ENCODE peak calls at places on chromosomes 2 and 18, in ten cellular contexts. U is endothelial cell; J is tibial artery; B is heart right ventricle; X is heart left ventricle; Z is hepatocyte; D is CD8-positive, alpha-beta T cell; I is fibroblast of pulmonary artery; N is left lung; V is Calu3. S is an unnamed sample.

GRCh38 chr2:174062934-174063333 is 97.8 kb upstream of the SP3 start:
- DNase-seq in U (no peak), J (no peak), B (no peak), X (no peak), Z (no peak), D (no peak), I (no peak), N (no peak), V (no peak), S (no peak)

GRCh38 chr18:11947214-11948119 is 33.8 kb upstream of the IMPA2 start:
- DNase-seq in U (peak; percentile 55), J (peak; percentile 97), B (peak; percentile 94), X (peak; percentile 94), Z (peak; percentile 95), D (peak; percentile 53), I (peak; percentile 99), N (peak; percentile 98), V (peak; percentile 84), S (peak; percentile 98)

GRCh38 chr2:215454519-215454918 is 18.7 kb upstream of the FN1 start:
- DNase-seq in U (no peak), J (no peak), B (no peak), X (no peak), Z (peak; percentile 47), D (no peak), I (peak; percentile 74), N (no peak), V (peak; percentile 21), S (no peak)

GRCh38 chr2:180478883-180479282 is 471.8 kb upstream of the CWC22 start:
- DNase-seq in U (no peak), J (no peak), B (no peak), X (no peak), Z (no peak), D (no peak), I (no peak), N (no peak), V (no peak), S (peak; percentile 1)

GRCh38 chr2:236712304-236712703 is 142.7 kb downstream of the ACKR3 start:
- DNase-seq in U (no peak), J (no peak), B (no peak), X (no peak), Z (no peak), D (no peak), I (peak; percentile 19), N (no peak), V (no peak), S (peak; percentile 13)

GRCh38 chr2:172931923-172932520 is 143.6 kb upstream of the MAP3K20 start:
- DNase-seq in U (peak; percentile 78), J (peak; percentile 70), B (peak; percentile 79), X (peak; percentile 71), Z (peak; percentile 87), D (peak; percentile 65), I (peak; percentile 88), N (no peak), V (peak; percentile 68), S (peak; percentile 47)

GRCh38 chr2:226548706-226549105 is 250.9 kb downstream of the IRS1 start:
- DNase-seq in U (no peak), J (no peak), B (no peak), X (no peak), Z (no peak), D (no peak), I (peak; percentile 13), N (no peak), V (no peak), S (peak; percentile 8)

GRCh38 chr2:187499941-187500532 is 52.0 kb upstream of the CALCRL start:
- DNase-seq in U (peak; percentile 57), J (no peak), B (peak; percentile 57), X (peak; percentile 41), Z (peak; percentile 67), D (no peak), I (peak; percentile 76), N (no peak), V (peak; percentile 72), S (peak; percentile 62)

GRCh38 chr2:63740943-63741342 is 100.8 kb upstream of the UGP2 start:
- DNase-seq in U (no peak), J (no peak), B (no peak), X (no peak), Z (no peak), D (no peak), I (peak; percentile 38), N (no peak), V (no peak), S (peak; percentile 15)

GRCh38 chr2:161796192-161796591 is 172.0 kb downstream of the SLC4A10 start:
- DNase-seq in U (no peak), J (no peak), B (no peak), X (no peak), Z (peak; percentile 31), D (no peak), I (peak; percentile 18), N (no peak), V (no peak), S (no peak)

GRCh38 chr2:105187531-105187930 is 54.0 kb upstream of the GPR45 start:
- DNase-seq in U (no peak), J (no peak), B (no peak), X (no peak), Z (no peak), D (no peak), I (peak; percentile 1), N (no peak), V (no peak), S (peak; percentile 13)

GRCh38 chr2:127671557-127672302 is 3.6 kb downstream of the LIMS2 start:
- DNase-seq in U (no peak), J (no peak), B (no peak), X (no peak), Z (no peak), D (no peak), I (no peak), N (no peak), V (no peak), S (no peak)

GRCh38 chr2:158533009-158533408 is 76.3 kb downstream of the PKP4 start:
- DNase-seq in U (no peak), J (no peak), B (no peak), X (no peak), Z (no peak), D (no peak), I (no peak), N (no peak), V (no peak), S (no peak)

GRCh38 chr2:241956521-241957110 is 87.1 kb downstream of the RTP5 start:
- DNase-seq in U (no peak), J (peak; percentile 57), B (no peak), X (no peak), Z (no peak), D (no peak), I (no peak), N (no peak), V (no peak), S (no peak)

GRCh38 chr2:15316370-15316814 is 244.7 kb downstream of the NBAS start:
- DNase-seq in U (no peak), J (no peak), B (no peak), X (no peak), Z (no peak), D (peak; percentile 32), I (no peak), N (peak; percentile 72), V (no peak), S (no peak)

DNA sequence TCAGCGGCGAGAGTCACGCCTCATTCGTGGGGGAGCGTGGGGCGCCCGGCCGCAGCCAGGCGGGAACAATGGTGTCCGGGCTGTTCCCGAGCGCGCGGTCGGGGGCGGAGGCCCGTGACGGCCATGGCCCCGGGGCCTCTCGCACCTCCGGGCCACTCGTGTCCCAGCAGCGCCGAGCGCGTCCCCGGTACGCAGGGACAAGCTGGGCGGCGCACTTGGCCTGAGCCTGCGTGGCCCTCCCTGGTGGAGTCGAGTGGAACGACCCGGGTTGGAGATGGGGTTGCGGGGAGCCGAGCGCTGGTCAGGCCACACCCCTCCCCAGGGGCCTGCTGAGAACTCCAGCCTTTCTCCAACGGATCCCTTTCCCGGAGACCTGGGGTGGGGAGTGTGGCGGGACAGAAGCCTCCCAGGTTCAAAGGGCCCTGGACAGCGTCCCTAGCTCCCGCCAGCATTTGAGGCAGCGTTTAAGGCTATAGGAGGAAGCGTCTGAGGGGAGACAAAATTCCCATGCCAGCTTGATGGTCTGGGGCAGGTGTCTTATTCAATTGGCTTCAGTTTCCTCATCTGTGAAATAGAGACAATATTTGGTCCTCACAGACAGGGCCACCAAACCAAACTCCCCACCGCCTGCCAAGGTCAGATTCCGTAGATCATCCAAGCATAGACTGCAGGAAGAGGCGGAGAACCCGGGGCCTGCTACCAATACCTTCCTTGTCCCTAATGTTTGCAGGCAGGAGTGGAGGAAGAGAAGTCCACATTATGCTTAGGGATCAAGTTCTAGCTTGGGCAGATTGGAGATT is 545 bp downstream of the CNDP2 start:
- DNase-seq in U (peak; percentile 69), J (no peak), B (peak; percentile 67), X (peak; percentile 65), Z (peak; percentile 88), D (peak; percentile 32), I (peak; percentile 51), N (peak; percentile 89), V (peak; percentile 74), S (peak; percentile 41)
- TF ChIP-seq CTCF in U (no peak), J (no peak), B (no peak), X (no peak), Z (no peak), D (no peak), I (no peak), N (peak; percentile 7), V (no peak), S (peak; percentile 53)

GRCh38 chr2:20855456-20855855 is 32.6 kb upstream of the LDAH start:
- DNase-seq in U (no peak), J (no peak), B (no peak), X (no peak), Z (no peak), D (no peak), I (no peak), N (no peak), V (no peak), S (no peak)
- TF ChIP-seq CTCF in U (no peak), J (no peak), B (no peak), X (no peak), Z (no peak), D (no peak), I (no peak), N (no peak), V (no peak), S (no peak)

DNA sequence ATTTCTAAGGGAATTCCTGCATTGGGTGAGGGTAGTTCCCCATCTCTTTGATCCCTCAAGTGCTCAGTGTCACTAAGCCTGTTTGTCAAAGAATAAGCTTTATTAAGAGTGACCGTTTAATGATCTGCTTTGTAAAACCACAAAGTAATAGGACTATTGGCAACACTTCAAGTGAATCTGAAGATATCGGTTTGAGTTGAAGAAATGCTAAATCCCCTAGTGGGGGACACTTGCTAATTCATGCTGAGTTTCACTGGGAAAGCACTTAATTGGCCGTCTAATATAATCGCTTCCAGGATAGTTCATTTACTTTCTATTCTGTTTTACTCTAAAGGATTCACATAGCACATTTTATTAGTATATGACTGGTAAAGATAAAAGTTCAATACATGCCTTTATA is 54.4 kb downstream of the DTNA start:
- DNase-seq in U (no peak), J (no peak), B (no peak), X (no peak), Z (no peak), D (no peak), I (no peak), N (no peak), V (no peak), S (no peak)
- TF ChIP-seq CTCF in U (peak; percentile 55), J (no peak), B (no peak), X (no peak), Z (no peak), D (no peak), I (no peak), N (no peak), V (no peak), S (peak; percentile 39)

GRCh38 chr2:27291865-27292264 is 9.6 kb downstream of the TRIM54 start:
- DNase-seq in U (no peak), J (no peak), B (no peak), X (no peak), Z (no peak), D (no peak), I (no peak), N (no peak), V (no peak), S (no peak)
- TF ChIP-seq CTCF in U (no peak), J (no peak), B (no peak), X (no peak), Z (peak; percentile 11), D (no peak), I (no peak), N (no peak), V (no peak), S (no peak)